ENCODE peak calls at places on chromosomes 7 and 10, in six cellular contexts. One of them, this sample, is unnamed. For H3K4me1, the result is how much of the 10 kb centered on the place peaks cover.

GRCh38 chr10:98404571-98405396 is 10.2 kb downstream of the PYROXD2 start:
- DNase-seq in heart left ventricle: no peak
- DNase-seq in right lobe of liver: no peak
- DNase-seq in sigmoid colon: no peak
- DNase-seq in endothelial cell of umbilical vein: no peak
- DNase-seq in adrenal gland: no peak
- DNase-seq in this sample: no peak

GRCh38 chr7:1123721-1124120 is 35.8 kb downstream of the GPER1 start:
- DNase-seq in heart left ventricle: peak
- DNase-seq in right lobe of liver: peak
- DNase-seq in sigmoid colon: peak
- DNase-seq in endothelial cell of umbilical vein: peak
- DNase-seq in adrenal gland: peak
- DNase-seq in this sample: peak

GRCh38 chr7:3887071-3887691 is 586.1 kb downstream of the SDK1 start:
- DNase-seq in heart left ventricle: no peak
- DNase-seq in right lobe of liver: no peak
- DNase-seq in sigmoid colon: no peak
- DNase-seq in endothelial cell of umbilical vein: no peak
- DNase-seq in adrenal gland: no peak
- DNase-seq in this sample: no peak

GRCh38 chr7:108135446-108136190 is 5.5 kb upstream of the LAMB4 start:
- DNase-seq in heart left ventricle: no peak
- DNase-seq in right lobe of liver: no peak
- DNase-seq in sigmoid colon: no peak
- DNase-seq in endothelial cell of umbilical vein: no peak
- DNase-seq in adrenal gland: no peak
- DNase-seq in this sample: peak

GRCh38 chr10:72503694-72504438 is 122.0 kb downstream of the MICU1 start:
- DNase-seq in heart left ventricle: no peak
- DNase-seq in right lobe of liver: no peak
- DNase-seq in sigmoid colon: no peak
- DNase-seq in endothelial cell of umbilical vein: no peak
- DNase-seq in adrenal gland: no peak
- DNase-seq in this sample: no peak

GRCh38 chr7:83020171-83020570 is 142.5 kb downstream of the PCLO start:
- DNase-seq in heart left ventricle: no peak
- DNase-seq in right lobe of liver: no peak
- DNase-seq in sigmoid colon: no peak
- DNase-seq in endothelial cell of umbilical vein: no peak
- DNase-seq in adrenal gland: no peak
- DNase-seq in this sample: no peak

GRCh38 chr10:80579849-80580645 is 42.3 kb downstream of the SH2D4B start:
- DNase-seq in heart left ventricle: no peak
- DNase-seq in right lobe of liver: no peak
- DNase-seq in sigmoid colon: no peak
- DNase-seq in endothelial cell of umbilical vein: no peak
- DNase-seq in adrenal gland: no peak
- DNase-seq in this sample: no peak

GRCh38 chr7:139709460-139709859 is 68.3 kb downstream of the HIPK2 start:
- DNase-seq in heart left ventricle: no peak
- DNase-seq in right lobe of liver: no peak
- DNase-seq in sigmoid colon: no peak
- DNase-seq in endothelial cell of umbilical vein: no peak
- DNase-seq in adrenal gland: peak
- DNase-seq in this sample: no peak

GRCh38 chr7:134175724-134176350 is 48.7 kb downstream of the LRGUK start:
- DNase-seq in heart left ventricle: no peak
- DNase-seq in right lobe of liver: no peak
- DNase-seq in sigmoid colon: no peak
- DNase-seq in endothelial cell of umbilical vein: no peak
- DNase-seq in adrenal gland: no peak
- DNase-seq in this sample: no peak

GRCh38 chr7:89666436-89666835 is 487.8 kb upstream of the STEAP1 start:
- DNase-seq in heart left ventricle: no peak
- DNase-seq in right lobe of liver: no peak
- DNase-seq in sigmoid colon: no peak
- DNase-seq in endothelial cell of umbilical vein: no peak
- DNase-seq in adrenal gland: no peak
- DNase-seq in this sample: no peak

GRCh38 chr7:82578430-82578829 is 134.9 kb upstream of the CACNA2D1 start:
- DNase-seq in heart left ventricle: no peak
- DNase-seq in right lobe of liver: no peak
- DNase-seq in sigmoid colon: no peak
- DNase-seq in endothelial cell of umbilical vein: peak
- DNase-seq in adrenal gland: no peak
- DNase-seq in this sample: no peak

GRCh38 chr10:87656431-87657072 is 3.1 kb upstream of the PAPSS2 start:
- DNase-seq in heart left ventricle: no peak
- DNase-seq in right lobe of liver: no peak
- DNase-seq in sigmoid colon: no peak
- DNase-seq in endothelial cell of umbilical vein: peak
- DNase-seq in adrenal gland: no peak
- DNase-seq in this sample: no peak

GRCh38 chr10:95408931-95409873 is 118.4 kb upstream of the PDLIM1 start:
- DNase-seq in heart left ventricle: no peak
- DNase-seq in right lobe of liver: no peak
- DNase-seq in sigmoid colon: no peak
- DNase-seq in endothelial cell of umbilical vein: peak
- DNase-seq in adrenal gland: peak
- DNase-seq in this sample: no peak

GRCh38 chr7:68484731-68485130 is 1113.5 kb upstream of the AUTS2 start:
- DNase-seq in heart left ventricle: no peak
- DNase-seq in right lobe of liver: no peak
- DNase-seq in sigmoid colon: no peak
- DNase-seq in endothelial cell of umbilical vein: no peak
- DNase-seq in adrenal gland: no peak
- DNase-seq in this sample: no peak

GRCh38 chr10:33114451-33114944 is 156.5 kb upstream of the ITGB1 start:
- DNase-seq in heart left ventricle: no peak
- DNase-seq in right lobe of liver: no peak
- DNase-seq in sigmoid colon: no peak
- DNase-seq in endothelial cell of umbilical vein: no peak
- DNase-seq in adrenal gland: no peak
- DNase-seq in this sample: no peak

GRCh38 chr10:50862719-50863118 is 22.7 kb downstream of the A1CF start:
- DNase-seq in heart left ventricle: no peak
- DNase-seq in right lobe of liver: no peak
- DNase-seq in sigmoid colon: no peak
- DNase-seq in endothelial cell of umbilical vein: no peak
- DNase-seq in adrenal gland: no peak
- DNase-seq in this sample: no peak

DNA sequence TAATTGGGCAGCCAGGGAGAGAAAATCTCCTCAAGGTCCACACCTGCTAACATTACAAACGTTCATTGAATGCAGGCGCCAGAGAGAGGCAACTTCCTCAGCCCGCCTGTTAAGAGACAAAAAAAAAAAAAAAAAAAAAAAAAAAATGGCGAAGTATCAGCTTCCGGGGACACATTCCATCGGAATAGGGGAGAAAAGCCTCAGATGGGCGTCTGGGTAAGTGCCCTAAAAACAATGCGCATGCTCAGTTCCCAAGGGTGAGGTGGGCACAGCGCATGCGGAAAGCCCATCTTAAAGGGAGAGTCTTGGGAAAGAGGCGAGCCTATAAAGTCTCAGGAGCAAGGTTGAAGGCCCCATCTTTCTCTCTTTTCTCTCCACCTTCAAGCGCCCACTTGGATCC is 1139.7 kb upstream of the CELF2 start:
- DNase-seq in heart left ventricle: no peak
- DNase-seq in right lobe of liver: no peak
- DNase-seq in sigmoid colon: no peak
- DNase-seq in endothelial cell of umbilical vein: no peak
- DNase-seq in adrenal gland: no peak
- DNase-seq in this sample: no peak
- TF ChIP-seq POLR2A in heart left ventricle: no peak
- TF ChIP-seq POLR2A in right lobe of liver: no peak
- TF ChIP-seq POLR2A in sigmoid colon: no peak
- TF ChIP-seq POLR2A in endothelial cell of umbilical vein: no peak
- TF ChIP-seq POLR2A in adrenal gland: no peak
- TF ChIP-seq POLR2A in this sample: no peak

GRCh38 chr10:110357871-110358270 is 53.2 kb upstream of the SMNDC1 start:
- DNase-seq in heart left ventricle: no peak
- DNase-seq in right lobe of liver: no peak
- DNase-seq in sigmoid colon: no peak
- DNase-seq in endothelial cell of umbilical vein: no peak
- DNase-seq in adrenal gland: no peak
- DNase-seq in this sample: no peak
- H3K4me1 ChIP-seq in heart left ventricle: under half
- H3K4me1 ChIP-seq in right lobe of liver: under half
- H3K4me1 ChIP-seq in sigmoid colon: half or more
- H3K4me1 ChIP-seq in endothelial cell of umbilical vein: under half
- H3K4me1 ChIP-seq in adrenal gland: under half
- H3K4me1 ChIP-seq in this sample: under half

GRCh38 chr7:27199820-27200760 is at the start of gene HOXA13:
- DNase-seq in heart left ventricle: no peak
- DNase-seq in right lobe of liver: no peak
- DNase-seq in sigmoid colon: peak
- DNase-seq in endothelial cell of umbilical vein: no peak
- DNase-seq in adrenal gland: no peak
- DNase-seq in this sample: no peak
- TF ChIP-seq POLR2A in heart left ventricle: no peak
- TF ChIP-seq POLR2A in right lobe of liver: no peak
- TF ChIP-seq POLR2A in sigmoid colon: peak
- TF ChIP-seq POLR2A in endothelial cell of umbilical vein: no peak
- TF ChIP-seq POLR2A in adrenal gland: no peak
- TF ChIP-seq POLR2A in this sample: no peak

DNA sequence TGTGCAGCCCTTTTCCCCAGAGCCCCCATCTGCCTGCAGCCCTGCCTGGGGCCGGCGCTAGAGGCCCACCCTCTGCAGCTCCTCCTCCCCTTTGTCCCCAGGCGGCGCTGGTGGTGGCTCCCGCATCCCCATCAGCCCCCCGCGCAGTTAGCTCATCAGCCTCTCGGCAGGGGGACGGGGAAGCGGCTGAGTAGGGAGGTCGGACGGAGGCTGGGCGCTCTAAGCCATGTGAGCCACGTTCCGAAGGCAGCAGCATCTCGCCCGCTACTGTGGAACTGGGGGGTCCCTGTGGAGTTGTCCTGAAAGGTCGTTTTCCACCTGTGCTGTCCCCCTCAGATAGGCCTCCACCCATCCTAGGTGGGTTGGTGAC is 29.0 kb downstream of the GBX1 start:
- DNase-seq in heart left ventricle: no peak
- DNase-seq in right lobe of liver: no peak
- DNase-seq in sigmoid colon: peak
- DNase-seq in endothelial cell of umbilical vein: no peak
- DNase-seq in adrenal gland: no peak
- DNase-seq in this sample: no peak
- H3K4me1 ChIP-seq in heart left ventricle: under half
- H3K4me1 ChIP-seq in right lobe of liver: under half
- H3K4me1 ChIP-seq in sigmoid colon: under half
- H3K4me1 ChIP-seq in endothelial cell of umbilical vein: under half
- H3K4me1 ChIP-seq in adrenal gland: under half
- H3K4me1 ChIP-seq in this sample: under half

DNA sequence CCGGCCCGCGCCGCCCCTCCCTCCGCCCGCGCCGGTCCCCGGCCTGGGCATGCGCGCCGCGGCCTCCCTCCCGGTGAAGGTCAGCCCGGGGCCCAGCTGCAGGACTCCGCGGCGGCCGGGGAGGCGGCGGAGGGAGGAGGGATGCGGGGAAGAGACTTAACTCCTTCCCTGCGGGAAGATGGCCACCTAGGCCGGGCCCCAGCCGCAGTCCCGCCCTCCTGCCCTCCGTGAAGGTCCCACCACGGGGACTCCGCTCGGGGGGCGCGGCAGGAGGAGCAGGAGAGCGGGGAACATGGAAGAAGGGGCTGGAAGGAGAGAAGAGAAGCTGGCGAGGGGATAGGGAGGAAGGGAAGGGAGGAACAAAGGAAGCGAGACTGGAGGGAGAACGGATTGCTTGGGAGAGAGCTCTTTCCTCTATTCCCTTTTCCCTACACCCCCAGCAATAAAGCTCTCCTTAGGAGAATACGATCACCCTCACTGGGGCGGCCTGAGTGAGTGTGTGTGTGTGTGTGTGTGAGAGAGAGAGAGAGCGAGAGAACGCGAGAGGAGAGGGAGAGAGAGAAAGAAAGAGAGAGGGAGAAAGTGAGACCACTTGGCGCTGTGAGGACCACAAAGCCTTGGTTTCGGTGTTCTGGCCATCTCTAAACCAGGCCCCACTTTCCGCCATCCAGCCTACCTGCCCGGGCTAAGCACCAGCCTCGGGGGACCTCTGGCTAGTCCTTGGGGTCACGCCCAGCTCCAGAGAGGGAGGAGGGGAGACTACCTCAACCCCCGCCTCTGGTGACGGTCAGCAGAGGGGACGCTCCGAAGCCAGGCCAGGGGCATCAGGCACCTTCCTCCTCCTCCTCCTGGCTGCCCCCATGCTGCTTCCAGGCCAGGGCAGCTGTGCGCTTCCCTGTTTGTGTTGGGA is 3.7 kb upstream of the SMARCD3 start:
- DNase-seq in heart left ventricle: peak
- DNase-seq in right lobe of liver: no peak
- DNase-seq in sigmoid colon: peak
- DNase-seq in endothelial cell of umbilical vein: peak
- DNase-seq in adrenal gland: peak
- DNase-seq in this sample: no peak
- TF ChIP-seq POLR2A in heart left ventricle: peak
- TF ChIP-seq POLR2A in right lobe of liver: no peak
- TF ChIP-seq POLR2A in sigmoid colon: peak
- TF ChIP-seq POLR2A in endothelial cell of umbilical vein: peak
- TF ChIP-seq POLR2A in adrenal gland: peak
- TF ChIP-seq POLR2A in this sample: no peak

GRCh38 chr7:129740574-129740973 is 129.1 kb downstream of the NRF1 start:
- DNase-seq in heart left ventricle: no peak
- DNase-seq in right lobe of liver: no peak
- DNase-seq in sigmoid colon: no peak
- DNase-seq in endothelial cell of umbilical vein: no peak
- DNase-seq in adrenal gland: no peak
- DNase-seq in this sample: no peak

GRCh38 chr7:129741743-129742213 is 130.3 kb downstream of the NRF1 start:
- DNase-seq in heart left ventricle: no peak
- DNase-seq in right lobe of liver: no peak
- DNase-seq in sigmoid colon: no peak
- DNase-seq in endothelial cell of umbilical vein: peak
- DNase-seq in adrenal gland: no peak
- DNase-seq in this sample: no peak

GRCh38 chr7:129741011-129741410 is 129.5 kb downstream of the NRF1 start:
- DNase-seq in heart left ventricle: no peak
- DNase-seq in right lobe of liver: no peak
- DNase-seq in sigmoid colon: no peak
- DNase-seq in endothelial cell of umbilical vein: no peak
- DNase-seq in adrenal gland: no peak
- DNase-seq in this sample: no peak

GRCh38 chr7:129739427-129739826 is 127.9 kb downstream of the NRF1 start:
- DNase-seq in heart left ventricle: no peak
- DNase-seq in right lobe of liver: no peak
- DNase-seq in sigmoid colon: no peak
- DNase-seq in endothelial cell of umbilical vein: peak
- DNase-seq in adrenal gland: peak
- DNase-seq in this sample: no peak

GRCh38 chr7:129742267-129742666 is 130.7 kb downstream of the NRF1 start:
- DNase-seq in heart left ventricle: no peak
- DNase-seq in right lobe of liver: no peak
- DNase-seq in sigmoid colon: no peak
- DNase-seq in endothelial cell of umbilical vein: no peak
- DNase-seq in adrenal gland: no peak
- DNase-seq in this sample: no peak
- H3K4me1 ChIP-seq in heart left ventricle: under half
- H3K4me1 ChIP-seq in right lobe of liver: under half
- H3K4me1 ChIP-seq in sigmoid colon: under half
- H3K4me1 ChIP-seq in endothelial cell of umbilical vein: under half
- H3K4me1 ChIP-seq in adrenal gland: under half
- H3K4me1 ChIP-seq in this sample: under half

This sample was measured in Peyer's patch.